ENCODE peak calls at places on chromosomes 12 and 14, in five cellular contexts. K, B, U, I and M are unnamed samples. For H3K4me1, the result is how much of the 10 kb centered on the place peaks cover.

GRCh38 chr14:76434220-76434619 is 58.3 kb downstream of the ESRRB start:
- DNase-seq in K (no peak), B (no peak), U (no peak), I (no peak), M (no peak)

GRCh38 chr12:110921262-110921661 is 883 bp upstream of the MYL2 start:
- DNase-seq in K (no peak), B (peak), U (no peak), I (no peak), M (peak)

GRCh38 chr14:105479438-105480164 is 5.0 kb downstream of the CRIP2 start:
- DNase-seq in K (no peak), B (no peak), U (no peak), I (no peak), M (no peak)

GRCh38 chr14:90532826-90533525 is 136.1 kb downstream of the CALM1 start:
- DNase-seq in K (peak), B (no peak), U (no peak), I (no peak), M (no peak)

GRCh38 chr12:5096241-5096880 is 52.7 kb downstream of the KCNA5 start:
- DNase-seq in K (no peak), B (peak), U (no peak), I (no peak), M (peak)

GRCh38 chr14:78178071-78178470 is 7.9 kb downstream of the NRXN3 start:
- DNase-seq in K (no peak), B (no peak), U (no peak), I (no peak), M (no peak)

GRCh38 chr12:45909041-45909713 is 81.2 kb downstream of the SCAF11 start:
- DNase-seq in K (no peak), B (no peak), U (no peak), I (no peak), M (no peak)

GRCh38 chr12:13559318-13559978 is 362.9 kb downstream of the EMP1 start:
- DNase-seq in K (no peak), B (no peak), U (no peak), I (no peak), M (peak)

GRCh38 chr12:92538970-92539749 is 163.6 kb upstream of the PLEKHG7 start:
- DNase-seq in K (no peak), B (peak), U (no peak), I (no peak), M (peak)

GRCh38 chr12:26239508-26240328 is 44.3 kb downstream of the SSPN start:
- DNase-seq in K (no peak), B (peak), U (no peak), I (peak), M (peak)

GRCh38 chr14:60904381-60904780 is 76.5 kb downstream of the TRMT5 start:
- DNase-seq in K (no peak), B (no peak), U (no peak), I (no peak), M (no peak)

GRCh38 chr12:91163116-91163515 is 19.5 kb downstream of the DCN start:
- DNase-seq in K (no peak), B (no peak), U (no peak), I (no peak), M (no peak)
- H3K4me1 ChIP-seq in K (under half), B (under half), U (under half), I (under half), M (under half)

DNA sequence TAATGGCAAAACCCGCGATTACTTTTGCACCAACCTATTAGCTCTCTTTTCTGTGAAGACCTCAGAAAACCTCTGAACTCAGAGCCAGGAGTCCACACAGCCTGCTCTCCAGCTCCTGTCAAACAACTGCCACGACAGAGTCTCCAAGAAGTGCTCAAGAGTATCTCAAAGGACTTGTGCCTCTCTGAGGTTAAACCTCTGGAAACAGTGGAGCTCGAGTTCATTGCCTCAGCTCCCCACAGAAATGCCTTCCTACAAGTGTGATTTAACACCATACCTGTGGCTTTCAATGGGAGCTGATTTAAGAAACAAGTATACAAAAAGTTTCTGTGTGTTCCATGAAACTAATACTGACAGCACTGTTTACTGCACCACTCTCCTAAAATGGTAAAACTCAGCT is 20.1 kb downstream of the ACTN1 start:
- DNase-seq in K (no peak), B (no peak), U (no peak), I (no peak), M (no peak)
- H3K4me1 ChIP-seq in K (half or more), B (half or more), U (under half), I (under half), M (half or more)

DNA sequence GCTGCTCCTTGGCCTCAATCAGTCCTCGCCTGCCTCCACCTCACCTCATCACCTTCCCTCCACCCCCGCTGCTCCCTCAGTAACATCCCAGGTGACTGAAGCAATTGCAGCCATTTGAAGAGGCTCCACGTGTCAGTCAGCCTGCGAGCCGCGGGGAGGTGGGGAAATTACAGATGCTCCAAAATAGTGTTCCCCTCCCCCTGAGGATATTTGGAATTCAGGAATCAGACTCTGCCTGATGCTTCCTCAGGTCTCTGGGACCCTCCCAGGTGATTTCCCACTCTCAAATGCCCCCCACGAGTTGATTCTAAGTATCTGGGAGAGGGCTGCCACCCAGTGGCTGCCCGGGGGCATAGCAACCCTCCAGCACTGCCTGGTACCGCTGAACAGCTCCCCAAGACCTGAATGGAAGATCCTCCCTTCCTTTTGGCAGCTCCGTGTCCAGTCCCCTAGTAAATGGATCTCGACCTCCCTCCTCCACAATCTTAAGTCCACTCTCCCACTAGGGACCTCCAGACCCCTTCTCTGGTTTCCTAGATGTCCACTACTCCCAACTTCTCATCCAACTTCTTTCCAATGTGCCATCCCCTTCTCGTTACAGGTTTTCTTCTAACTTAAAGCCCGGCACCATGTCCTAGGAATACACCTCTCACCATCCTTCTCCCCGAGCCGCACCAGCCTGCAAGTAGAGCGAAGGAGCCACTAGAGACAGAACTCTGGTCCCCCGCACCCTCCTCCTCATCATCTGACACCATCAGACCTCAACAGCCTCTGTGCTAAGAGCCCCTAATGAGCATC is 1.4 kb upstream of the ASIC1 start:
- DNase-seq in K (peak), B (peak), U (peak), I (no peak), M (peak)
- H3K4me1 ChIP-seq in K (under half), B (under half), U (under half), I (under half), M (under half)

GRCh38 chr14:35295845-35296161 is 3.6 kb downstream of the PSMA6 start:
- DNase-seq in K (no peak), B (no peak), U (no peak), I (no peak), M (no peak)

GRCh38 chr14:35296505-35296904 is 4.3 kb downstream of the PSMA6 start:
- DNase-seq in K (no peak), B (peak), U (no peak), I (no peak), M (no peak)

GRCh38 chr14:35292051-35292769 is at the start of gene PSMA6:
- DNase-seq in K (peak), B (peak), U (peak), I (peak), M (peak)

GRCh38 chr14:35289623-35290022 is 2.6 kb upstream of the PSMA6 start:
- DNase-seq in K (no peak), B (no peak), U (no peak), I (no peak), M (no peak)

DNA sequence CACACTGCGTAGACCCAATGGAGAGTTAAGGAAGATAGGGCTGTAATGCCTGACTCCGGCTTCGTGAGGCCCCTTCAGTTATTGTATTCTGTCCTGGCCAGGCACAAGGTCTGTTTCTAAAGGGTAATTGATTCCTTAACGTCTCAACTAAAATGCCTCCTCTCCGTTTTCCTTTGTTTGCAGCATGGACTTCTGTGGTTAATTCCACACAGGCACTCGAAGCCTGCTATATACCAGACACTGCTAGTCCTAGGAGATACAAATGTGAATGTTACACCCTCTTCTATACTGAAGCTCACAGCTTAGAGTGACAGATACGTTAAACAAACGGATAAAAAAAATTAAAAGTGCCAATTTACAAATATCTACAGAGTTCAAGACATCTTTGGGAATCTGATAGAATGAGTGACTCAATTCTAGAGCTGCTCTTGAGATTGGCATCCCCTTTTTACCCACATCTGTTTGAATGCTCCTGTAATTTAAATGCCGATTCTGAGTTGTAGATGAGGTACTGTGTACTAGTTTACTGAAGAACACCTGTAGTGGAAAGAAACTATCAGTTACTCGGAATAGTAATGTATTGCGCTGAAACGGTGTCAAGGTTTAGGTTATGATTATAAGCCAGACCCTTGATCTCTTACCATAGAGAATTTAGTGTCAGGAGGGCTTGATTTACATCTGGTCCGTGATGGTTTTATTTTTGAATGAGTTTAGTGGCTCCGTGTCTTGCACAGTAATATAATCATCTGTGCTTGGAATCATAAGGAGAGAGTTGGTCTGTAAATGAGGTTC is 784 bp downstream of the PSMA6 start:
- DNase-seq in K (no peak), B (peak), U (no peak), I (no peak), M (peak)
- H3K4me1 ChIP-seq in K (half or more), B (under half), U (under half), I (under half), M (under half)

GRCh38 chr14:52044791-52045522 is 23.9 kb downstream of the NID2 start:
- DNase-seq in K (no peak), B (peak), U (no peak), I (no peak), M (peak)

GRCh38 chr14:52043690-52044089 is 25.2 kb downstream of the NID2 start:
- DNase-seq in K (no peak), B (peak), U (peak), I (no peak), M (no peak)

GRCh38 chr14:52039124-52039815 is 29.6 kb downstream of the NID2 start:
- DNase-seq in K (no peak), B (no peak), U (no peak), I (no peak), M (no peak)

GRCh38 chr14:52040598-52040997 is 28.3 kb downstream of the NID2 start:
- DNase-seq in K (no peak), B (no peak), U (no peak), I (no peak), M (no peak)

DNA sequence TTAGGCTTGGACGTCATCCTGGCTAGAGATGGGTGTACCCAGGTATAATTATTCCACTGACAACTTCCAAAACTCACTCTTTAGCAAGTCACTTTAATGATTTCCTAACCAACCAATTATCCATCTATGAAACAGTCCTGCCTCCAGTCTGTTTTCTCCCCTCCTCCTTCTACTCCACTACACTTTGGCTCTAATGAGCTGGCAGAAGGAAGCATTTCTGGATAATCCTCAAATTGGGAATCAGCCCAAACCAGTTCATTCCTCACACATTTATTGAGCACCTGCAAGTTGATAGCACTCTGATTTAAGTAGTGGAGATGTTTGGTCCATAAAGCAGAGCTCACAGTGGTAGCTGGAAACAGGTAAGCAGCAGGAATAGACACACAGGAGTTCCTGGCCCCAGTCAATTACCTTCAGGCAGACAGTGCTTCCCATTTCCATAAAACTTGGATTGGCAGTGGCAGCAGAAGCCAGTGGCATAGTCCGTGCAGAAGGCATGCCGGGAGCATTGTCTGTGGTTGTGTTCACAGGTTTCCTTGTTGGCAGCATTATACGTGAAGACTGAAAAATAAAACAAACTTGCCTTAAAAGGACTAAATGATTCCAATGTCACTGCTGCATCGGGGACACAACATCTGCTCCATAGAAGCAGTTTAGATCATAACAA is 26.4 kb downstream of the NID2 start:
- DNase-seq in K (no peak), B (no peak), U (no peak), I (no peak), M (no peak)
- H3K4me1 ChIP-seq in K (under half), B (under half), U (under half), I (under half), M (under half)